ENCODE peak calls at places on chromosome 16, in four cellular contexts. One of them, this sample, is unnamed.

GRCh38 chr16:35516551-35516950 is 2057.1 kb downstream of the TP53TG3F start:
- DNase-seq in NCI-H1436: no peak
- DNase-seq in stimulated activated CD4-positive, alpha-beta T cell treated with anti-CD3 and anti-CD28 coated beads, Interleukin-2, amount 100 ng/mL, for 48 hours: no peak
- DNase-seq in ascending aorta: no peak
- DNase-seq in this sample: no peak

GRCh38 chr16:13935408-13935807 is 15.5 kb downstream of the ERCC4 start:
- DNase-seq in stimulated activated CD4-positive, alpha-beta T cell treated with anti-CD3 and anti-CD28 coated beads, Interleukin-2, amount 100 ng/mL, for 48 hours: peak
- DNase-seq in NCI-H1436: no peak
- DNase-seq in ascending aorta: no peak
- DNase-seq in this sample: no peak

GRCh38 chr16:82704369-82704768 is 77.6 kb downstream of the CDH13 start:
- DNase-seq in stimulated activated CD4-positive, alpha-beta T cell treated with anti-CD3 and anti-CD28 coated beads, Interleukin-2, amount 100 ng/mL, for 48 hours: no peak
- DNase-seq in ascending aorta: no peak
- DNase-seq in NCI-H1436: no peak
- DNase-seq in this sample: no peak

GRCh38 chr16:85641776-85642176 is 28.7 kb downstream of the GSE1 start:
- DNase-seq in ascending aorta: peak
- DNase-seq in NCI-H1436: no peak
- DNase-seq in stimulated activated CD4-positive, alpha-beta T cell treated with anti-CD3 and anti-CD28 coated beads, Interleukin-2, amount 100 ng/mL, for 48 hours: no peak
- DNase-seq in this sample: no peak

GRCh38 chr16:27706156-27706705 is 156.3 kb downstream of the KATNIP start:
- DNase-seq in NCI-H1436: no peak
- DNase-seq in stimulated activated CD4-positive, alpha-beta T cell treated with anti-CD3 and anti-CD28 coated beads, Interleukin-2, amount 100 ng/mL, for 48 hours: no peak
- DNase-seq in ascending aorta: no peak
- DNase-seq in this sample: no peak

GRCh38 chr16:22347100-22347820 is 27.2 kb downstream of the CDR2 start:
- DNase-seq in NCI-H1436: no peak
- DNase-seq in ascending aorta: no peak
- DNase-seq in stimulated activated CD4-positive, alpha-beta T cell treated with anti-CD3 and anti-CD28 coated beads, Interleukin-2, amount 100 ng/mL, for 48 hours: no peak
- DNase-seq in this sample: no peak

GRCh38 chr16:88799569-88800276 is 3.9 kb upstream of the CDT1 start:
- DNase-seq in NCI-H1436: no peak
- DNase-seq in ascending aorta: no peak
- DNase-seq in stimulated activated CD4-positive, alpha-beta T cell treated with anti-CD3 and anti-CD28 coated beads, Interleukin-2, amount 100 ng/mL, for 48 hours: no peak
- DNase-seq in this sample: no peak

GRCh38 chr16:56732832-56733231 is 2.9 kb downstream of the NUP93 start:
- DNase-seq in stimulated activated CD4-positive, alpha-beta T cell treated with anti-CD3 and anti-CD28 coated beads, Interleukin-2, amount 100 ng/mL, for 48 hours: no peak
- DNase-seq in ascending aorta: no peak
- DNase-seq in NCI-H1436: no peak
- DNase-seq in this sample: no peak

GRCh38 chr16:73794936-73795335 is 501.7 kb upstream of the PSMD7 start:
- DNase-seq in stimulated activated CD4-positive, alpha-beta T cell treated with anti-CD3 and anti-CD28 coated beads, Interleukin-2, amount 100 ng/mL, for 48 hours: no peak
- DNase-seq in ascending aorta: no peak
- DNase-seq in NCI-H1436: no peak
- DNase-seq in this sample: no peak

GRCh38 chr16:89552329-89552728 is 8.2 kb upstream of the RPL13 start:
- DNase-seq in NCI-H1436: no peak
- DNase-seq in stimulated activated CD4-positive, alpha-beta T cell treated with anti-CD3 and anti-CD28 coated beads, Interleukin-2, amount 100 ng/mL, for 48 hours: no peak
- DNase-seq in ascending aorta: no peak
- DNase-seq in this sample: no peak

GRCh38 chr16:49019081-49019633 is 262.5 kb downstream of the CBLN1 start:
- DNase-seq in stimulated activated CD4-positive, alpha-beta T cell treated with anti-CD3 and anti-CD28 coated beads, Interleukin-2, amount 100 ng/mL, for 48 hours: no peak
- DNase-seq in NCI-H1436: no peak
- DNase-seq in ascending aorta: no peak
- DNase-seq in this sample: no peak

GRCh38 chr16:56891685-56892084 is 26.7 kb downstream of the SLC12A3 start:
- DNase-seq in ascending aorta: no peak
- DNase-seq in stimulated activated CD4-positive, alpha-beta T cell treated with anti-CD3 and anti-CD28 coated beads, Interleukin-2, amount 100 ng/mL, for 48 hours: no peak
- DNase-seq in NCI-H1436: no peak
- DNase-seq in this sample: no peak

GRCh38 chr16:70018254-70018653 is 67.1 kb downstream of the CLEC18A start:
- DNase-seq in stimulated activated CD4-positive, alpha-beta T cell treated with anti-CD3 and anti-CD28 coated beads, Interleukin-2, amount 100 ng/mL, for 48 hours: no peak
- DNase-seq in NCI-H1436: no peak
- DNase-seq in ascending aorta: no peak
- DNase-seq in this sample: no peak

GRCh38 chr16:180921-181667 is 835 bp downstream of the HBQ1 start:
- DNase-seq in NCI-H1436: peak
- DNase-seq in stimulated activated CD4-positive, alpha-beta T cell treated with anti-CD3 and anti-CD28 coated beads, Interleukin-2, amount 100 ng/mL, for 48 hours: peak
- DNase-seq in ascending aorta: no peak
- DNase-seq in this sample: peak

GRCh38 chr16:55647798-55648197 is 8.0 kb upstream of the SLC6A2 start:
- DNase-seq in stimulated activated CD4-positive, alpha-beta T cell treated with anti-CD3 and anti-CD28 coated beads, Interleukin-2, amount 100 ng/mL, for 48 hours: no peak
- DNase-seq in NCI-H1436: no peak
- DNase-seq in ascending aorta: no peak
- DNase-seq in this sample: no peak

GRCh38 chr16:77450790-77451487 is 16.1 kb upstream of the ADAMTS18 start:
- DNase-seq in ascending aorta: no peak
- DNase-seq in NCI-H1436: peak
- DNase-seq in stimulated activated CD4-positive, alpha-beta T cell treated with anti-CD3 and anti-CD28 coated beads, Interleukin-2, amount 100 ng/mL, for 48 hours: no peak
- DNase-seq in this sample: no peak